ENCODE peak calls at places on chromosomes 1 and 21, in four cellular contexts. T, J, E and V are unnamed samples.

GRCh38 chr1:153532161-153532560 is 3.6 kb downstream of the S100A6 start:
- DNase-seq in T (no peak), J (no peak), E (no peak), V (no peak)

GRCh38 chr1:49163041-49163440 is 386.4 kb upstream of the BEND5 start:
- DNase-seq in T (no peak), J (no peak), E (no peak), V (no peak)

GRCh38 chr21:33089439-33089838 is 19.5 kb downstream of the OLIG1 start:
- DNase-seq in T (no peak), J (no peak), E (no peak), V (no peak)

GRCh38 chr1:212107481-212107880 is 71.9 kb downstream of the DTL start:
- DNase-seq in T (no peak), J (no peak), E (no peak), V (no peak)

GRCh38 chr1:66801176-66801575 is at the start of gene INSL5:
- DNase-seq in T (no peak), J (no peak), E (no peak), V (no peak)

GRCh38 chr1:231871878-231872277 is 245.3 kb downstream of the DISC1 start:
- DNase-seq in T (no peak), J (no peak), E (no peak), V (no peak)

GRCh38 chr1:179781962-179782361 is 38.9 kb downstream of the FAM163A start:
- DNase-seq in T (no peak), J (no peak), E (no peak), V (no peak)

GRCh38 chr1:36513676-36514473 is 31.2 kb upstream of the CSF3R start:
- DNase-seq in T (no peak), J (peak), E (no peak), V (no peak)

GRCh38 chr1:44423706-44424546 is 18.9 kb downstream of the RNF220 start:
- DNase-seq in T (no peak), J (no peak), E (no peak), V (no peak)

GRCh38 chr21:42349420-42350075 is 1.2 kb downstream of the TFF2 start:
- DNase-seq in T (no peak), J (no peak), E (no peak), V (no peak)

GRCh38 chr1:159229486-159229885 is 24.8 kb downstream of the ACKR1 start:
- DNase-seq in T (no peak), J (no peak), E (no peak), V (no peak)

GRCh38 chr1:226643701-226644540 is 95.2 kb downstream of the ITPKB start:
- DNase-seq in T (no peak), J (no peak), E (peak), V (no peak)

GRCh38 chr21:35257413-35257812 is 208.3 kb upstream of the RUNX1 start:
- DNase-seq in T (no peak), J (no peak), E (no peak), V (no peak)

GRCh38 chr21:17732306-17732705 is 86.8 kb downstream of the C21orf91 start:
- DNase-seq in T (no peak), J (no peak), E (no peak), V (no peak)

GRCh38 chr1:44076093-44076492 is 42.5 kb upstream of the KLF17 start:
- DNase-seq in T (no peak), J (no peak), E (no peak), V (no peak)

GRCh38 chr1:226674892-226675719 is 64.0 kb downstream of the ITPKB start:
- DNase-seq in T (no peak), J (no peak), E (peak), V (no peak)

GRCh38 chr1:51963592-51964308 is 26.8 kb downstream of the RAB3B start:
- DNase-seq in T (no peak), J (no peak), E (no peak), V (no peak)

GRCh38 chr1:42937141-42937696 is 21.4 kb downstream of the SLC2A1 start:
- DNase-seq in T (peak), J (no peak), E (no peak), V (no peak)

GRCh38 chr1:204587621-204588020 is 71.4 kb downstream of the MDM4 start:
- DNase-seq in T (no peak), J (no peak), E (no peak), V (no peak)

GRCh38 chr1:85065550-85065949 is 17.2 kb upstream of the MCOLN3 start:
- DNase-seq in T (no peak), J (no peak), E (no peak), V (no peak)

GRCh38 chr1:8021676-8022266 is 4.3 kb downstream of the ERRFI1 start:
- DNase-seq in T (no peak), J (no peak), E (no peak), V (no peak)

GRCh38 chr21:33299181-33299752 is 25.5 kb upstream of the IFNAR1 start:
- DNase-seq in T (no peak), J (no peak), E (peak), V (no peak)

GRCh38 chr1:245124644-245125043 is 30.1 kb upstream of the KIF26B start:
- DNase-seq in T (no peak), J (no peak), E (no peak), V (no peak)

GRCh38 chr1:89454845-89455521 is 69.6 kb upstream of the LRRC8B start:
- DNase-seq in T (peak), J (peak), E (no peak), V (peak)

GRCh38 chr1:161499099-161500078 is 5.9 kb upstream of the FCGR2A start:
- DNase-seq in T (no peak), J (no peak), E (peak), V (no peak)

GRCh38 chr21:14273736-14274538 is 58.0 kb downstream of the RBM11 start:
- DNase-seq in T (no peak), J (peak), E (no peak), V (no peak)

GRCh38 chr1:65431111-65431705 is 10.7 kb downstream of the LEPR start:
- DNase-seq in T (peak), J (peak), E (no peak), V (peak)

GRCh38 chr1:220290163-220290761 is 18.0 kb upstream of the RAB3GAP2 start:
- DNase-seq in T (no peak), J (no peak), E (no peak), V (no peak)

GRCh38 chr21:39452207-39452964 is 616 bp downstream of the SH3BGR start:
- DNase-seq in T (peak), J (no peak), E (no peak), V (no peak)

GRCh38 chr21:45995686-45996179 is 14.2 kb downstream of the COL6A1 start:
- DNase-seq in T (no peak), J (no peak), E (no peak), V (no peak)
- TF ChIP-seq FOXM1 in T (no peak), J (no peak), E (no peak), V (no peak)

DNA sequence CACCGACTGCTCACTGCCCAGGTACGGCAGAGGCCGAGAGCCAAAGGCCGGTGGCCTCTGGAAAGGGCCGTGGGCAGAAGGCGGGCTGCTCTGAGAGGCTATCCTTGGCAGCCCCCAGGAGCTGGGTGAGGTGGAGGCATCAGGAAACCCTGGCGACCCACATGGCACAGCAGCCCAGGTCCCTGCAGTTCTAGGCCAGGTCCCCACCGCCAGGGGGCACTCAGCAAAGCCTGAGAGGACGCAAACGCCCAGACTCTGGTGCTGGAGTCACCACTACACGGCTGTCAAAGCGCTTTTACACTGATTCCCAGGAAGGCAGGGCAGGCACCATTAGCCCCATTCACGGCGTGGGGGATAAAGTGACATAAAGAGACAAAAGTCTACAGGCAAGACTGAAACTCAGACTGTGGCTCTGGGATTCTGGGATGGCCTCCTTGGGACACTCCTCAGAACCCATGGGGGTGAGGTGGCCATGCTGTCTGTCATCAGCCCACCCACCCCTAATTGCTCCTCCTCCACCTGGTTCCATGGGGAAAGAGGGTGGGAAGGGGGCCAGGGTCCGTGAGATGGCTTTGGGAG is 4.9 kb downstream of the PLEKHG5 start:
- DNase-seq in T (peak), J (peak), E (no peak), V (peak)
- TF ChIP-seq SP1 in T (peak), J (no peak), E (no peak), V (no peak)

GRCh38 chr1:147600119-147601111 is 59.1 kb downstream of the BCL9 start:
- DNase-seq in T (peak), J (peak), E (no peak), V (peak)
- TF ChIP-seq FOXM1 in T (no peak), J (no peak), E (no peak), V (peak)

GRCh38 chr1:26138974-26139558 is 19.8 kb upstream of the FAM110D start:
- DNase-seq in T (no peak), J (no peak), E (no peak), V (no peak)
- TF ChIP-seq SP1 in T (no peak), J (peak), E (no peak), V (no peak)